ENCODE peak calls at places on chromosomes 11 and 22, in six cellular contexts. One of them, this sample, is unnamed.

GRCh38 chr22:38872831-38873248 is 824 bp upstream of the CBX6 start:
- DNase-seq in neuronal stem cell: no peak
- DNase-seq in IMR-90: peak; percentile 32
- DNase-seq in mesenchymal stem cell: peak; percentile 61
- DNase-seq in H1: no peak
- DNase-seq in trophoblast cell: peak; percentile 17
- DNase-seq in this sample: peak; percentile 69

GRCh38 chr22:48864748-48865147 is 962.9 kb downstream of the BRD1 start:
- DNase-seq in neuronal stem cell: no peak
- DNase-seq in IMR-90: no peak
- DNase-seq in mesenchymal stem cell: no peak
- DNase-seq in H1: no peak
- DNase-seq in trophoblast cell: no peak
- DNase-seq in this sample: no peak

GRCh38 chr11:94507485-94507884 is 4.8 kb upstream of the C11orf97 start:
- DNase-seq in neuronal stem cell: no peak
- DNase-seq in IMR-90: no peak
- DNase-seq in mesenchymal stem cell: peak; percentile 22
- DNase-seq in H1: no peak
- DNase-seq in trophoblast cell: no peak
- DNase-seq in this sample: no peak

GRCh38 chr22:49312601-49313000 is 515.1 kb downstream of the BRD1 start:
- DNase-seq in neuronal stem cell: no peak
- DNase-seq in IMR-90: no peak
- DNase-seq in mesenchymal stem cell: no peak
- DNase-seq in H1: no peak
- DNase-seq in trophoblast cell: no peak
- DNase-seq in this sample: no peak

GRCh38 chr11:120195601-120196289 is 15.1 kb upstream of the OAF start:
- DNase-seq in neuronal stem cell: no peak
- DNase-seq in IMR-90: no peak
- DNase-seq in mesenchymal stem cell: peak; percentile 46
- DNase-seq in H1: no peak
- DNase-seq in trophoblast cell: no peak
- DNase-seq in this sample: no peak

GRCh38 chr11:68096962-68097361 is 24.2 kb downstream of the CHKA start:
- DNase-seq in neuronal stem cell: no peak
- DNase-seq in IMR-90: no peak
- DNase-seq in mesenchymal stem cell: no peak
- DNase-seq in H1: no peak
- DNase-seq in trophoblast cell: no peak
- DNase-seq in this sample: no peak

GRCh38 chr22:16819249-16819648 is 6.0 kb downstream of the XKR3 start:
- DNase-seq in neuronal stem cell: no peak
- DNase-seq in IMR-90: no peak
- DNase-seq in mesenchymal stem cell: no peak
- DNase-seq in H1: no peak
- DNase-seq in trophoblast cell: no peak
- DNase-seq in this sample: no peak

GRCh38 chr11:131897247-131897646 is 526.8 kb downstream of the NTM start:
- DNase-seq in neuronal stem cell: no peak
- DNase-seq in IMR-90: no peak
- DNase-seq in mesenchymal stem cell: no peak
- DNase-seq in H1: no peak
- DNase-seq in trophoblast cell: no peak
- DNase-seq in this sample: no peak

GRCh38 chr11:134558258-134558835 is 146.3 kb upstream of the B3GAT1 start:
- DNase-seq in neuronal stem cell: no peak
- DNase-seq in IMR-90: no peak
- DNase-seq in mesenchymal stem cell: no peak
- DNase-seq in H1: no peak
- DNase-seq in trophoblast cell: no peak
- DNase-seq in this sample: no peak

GRCh38 chr22:30236875-30237274 is 9.7 kb downstream of the LIF start:
- DNase-seq in neuronal stem cell: no peak
- DNase-seq in IMR-90: no peak
- DNase-seq in mesenchymal stem cell: no peak
- DNase-seq in H1: no peak
- DNase-seq in trophoblast cell: no peak
- DNase-seq in this sample: no peak

GRCh38 chr22:30238136-30238535 is 8.4 kb downstream of the LIF start:
- DNase-seq in neuronal stem cell: no peak
- DNase-seq in IMR-90: no peak
- DNase-seq in mesenchymal stem cell: no peak
- DNase-seq in H1: no peak
- DNase-seq in trophoblast cell: no peak
- DNase-seq in this sample: no peak

GRCh38 chr22:30234786-30235470 is 11.6 kb downstream of the LIF start:
- DNase-seq in neuronal stem cell: no peak
- DNase-seq in IMR-90: peak; percentile 82
- DNase-seq in mesenchymal stem cell: peak; percentile 83
- DNase-seq in H1: no peak
- DNase-seq in trophoblast cell: no peak
- DNase-seq in this sample: no peak

GRCh38 chr22:30233582-30233981 is 13.0 kb downstream of the LIF start:
- DNase-seq in neuronal stem cell: no peak
- DNase-seq in IMR-90: no peak
- DNase-seq in mesenchymal stem cell: no peak
- DNase-seq in H1: no peak
- DNase-seq in trophoblast cell: no peak
- DNase-seq in this sample: no peak

GRCh38 chr22:30235687-30236170 is 10.8 kb downstream of the LIF start:
- DNase-seq in neuronal stem cell: no peak
- DNase-seq in IMR-90: peak; percentile 88
- DNase-seq in mesenchymal stem cell: peak; percentile 56
- DNase-seq in H1: no peak
- DNase-seq in trophoblast cell: no peak
- DNase-seq in this sample: no peak
- H2AFZ ChIP-seq in neuronal stem cell: peak overlapping the region; percentile 72
- H2AFZ ChIP-seq in IMR-90: peak overlapping the region; percentile 25
- H2AFZ ChIP-seq in mesenchymal stem cell: no peak overlapping the region
- H2AFZ ChIP-seq in H1: no peak overlapping the region
- H2AFZ ChIP-seq in trophoblast cell: peak overlapping the region; percentile 10
- H2AFZ ChIP-seq in this sample: no peak overlapping the region

GRCh38 chr11:103964390-103964789 is 72.0 kb upstream of the DDI1 start:
- DNase-seq in neuronal stem cell: no peak
- DNase-seq in IMR-90: no peak
- DNase-seq in mesenchymal stem cell: no peak
- DNase-seq in H1: no peak
- DNase-seq in trophoblast cell: no peak
- DNase-seq in this sample: no peak

GRCh38 chr11:103958475-103959215 is 77.8 kb upstream of the DDI1 start:
- DNase-seq in neuronal stem cell: no peak
- DNase-seq in IMR-90: peak; percentile 48
- DNase-seq in mesenchymal stem cell: no peak
- DNase-seq in H1: no peak
- DNase-seq in trophoblast cell: no peak
- DNase-seq in this sample: no peak

GRCh38 chr11:103953797-103954495 is 82.5 kb upstream of the DDI1 start:
- DNase-seq in neuronal stem cell: no peak
- DNase-seq in IMR-90: no peak
- DNase-seq in mesenchymal stem cell: no peak
- DNase-seq in H1: no peak
- DNase-seq in trophoblast cell: no peak
- DNase-seq in this sample: no peak

GRCh38 chr11:103961010-103961409 is 75.4 kb upstream of the DDI1 start:
- DNase-seq in neuronal stem cell: no peak
- DNase-seq in IMR-90: peak; percentile 88
- DNase-seq in mesenchymal stem cell: peak; percentile 24
- DNase-seq in H1: no peak
- DNase-seq in trophoblast cell: no peak
- DNase-seq in this sample: no peak

GRCh38 chr11:103959279-103959930 is 77.0 kb upstream of the DDI1 start:
- DNase-seq in neuronal stem cell: no peak
- DNase-seq in IMR-90: peak; percentile 79
- DNase-seq in mesenchymal stem cell: peak; percentile 42
- DNase-seq in H1: no peak
- DNase-seq in trophoblast cell: no peak
- DNase-seq in this sample: no peak
- H3K4ac ChIP-seq in neuronal stem cell: no peak overlapping the region
- H3K4ac ChIP-seq in IMR-90: peak overlapping the region; percentile 61
- H3K4ac ChIP-seq in mesenchymal stem cell: no peak overlapping the region
- H3K4ac ChIP-seq in H1: no peak overlapping the region
- H3K4ac ChIP-seq in trophoblast cell: no peak overlapping the region
- H3K4ac ChIP-seq in this sample: no peak overlapping the region

GRCh38 chr11:65100674-65101350 is 4.8 kb downstream of the VPS51 start:
- DNase-seq in neuronal stem cell: no peak
- DNase-seq in IMR-90: no peak
- DNase-seq in mesenchymal stem cell: no peak
- DNase-seq in H1: no peak
- DNase-seq in trophoblast cell: no peak
- DNase-seq in this sample: no peak
- H2AFZ ChIP-seq in neuronal stem cell: no peak overlapping the region
- H2AFZ ChIP-seq in IMR-90: no peak overlapping the region
- H2AFZ ChIP-seq in mesenchymal stem cell: no peak overlapping the region
- H2AFZ ChIP-seq in H1: no peak overlapping the region
- H2AFZ ChIP-seq in trophoblast cell: no peak overlapping the region
- H2AFZ ChIP-seq in this sample: no peak overlapping the region

DNA sequence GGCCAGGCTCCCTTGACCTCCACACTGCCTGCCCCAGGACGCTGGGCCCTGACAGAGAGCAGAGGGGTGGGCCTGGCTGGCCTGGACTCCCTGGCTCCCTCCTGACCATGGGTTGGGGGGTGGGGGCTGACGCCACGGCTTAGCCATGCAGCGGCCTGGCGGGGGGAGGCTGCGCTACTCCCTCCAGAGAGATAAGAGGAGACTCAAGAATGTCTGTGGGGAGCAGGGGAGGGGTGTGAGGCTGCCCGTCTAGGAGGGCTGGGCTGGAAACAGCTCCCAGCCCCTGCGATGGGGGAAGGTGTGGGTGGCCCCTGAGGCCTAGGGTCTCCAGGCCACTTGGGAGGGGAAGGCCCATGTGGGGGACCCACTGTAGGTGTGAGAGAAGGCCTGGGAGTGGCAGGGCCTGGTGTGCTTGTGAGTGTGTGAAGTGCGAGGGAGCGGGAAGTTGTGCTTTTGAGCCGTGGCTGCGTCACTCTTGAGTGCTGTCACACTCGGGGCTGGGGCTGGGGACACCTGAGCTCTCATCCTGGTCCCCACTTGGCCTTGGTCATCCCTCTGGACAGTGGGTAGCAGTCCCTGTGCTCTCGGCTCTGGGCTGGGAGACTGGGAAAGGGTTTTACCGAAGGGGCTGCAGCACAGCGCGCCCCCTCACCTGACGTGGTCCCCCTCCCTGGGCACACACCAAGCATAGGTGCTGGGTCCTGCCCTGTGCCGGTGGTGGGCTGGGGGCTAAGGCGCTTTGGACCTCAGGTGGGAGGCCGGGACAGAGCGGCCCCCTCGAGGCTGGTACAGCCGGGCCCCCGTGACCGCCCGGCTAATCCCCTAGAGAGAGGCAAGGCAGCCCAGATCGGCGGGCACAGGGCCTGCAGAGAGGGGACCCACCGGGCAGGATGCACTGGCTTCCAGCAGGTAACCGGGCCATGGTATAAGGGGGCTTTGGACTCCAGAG is 2.4 kb downstream of the MYRF start:
- DNase-seq in neuronal stem cell: no peak
- DNase-seq in IMR-90: peak; percentile 54
- DNase-seq in mesenchymal stem cell: peak; percentile 82
- DNase-seq in H1: no peak
- DNase-seq in trophoblast cell: no peak
- DNase-seq in this sample: no peak
- H3K4ac ChIP-seq in neuronal stem cell: no peak overlapping the region
- H3K4ac ChIP-seq in IMR-90: no peak overlapping the region
- H3K4ac ChIP-seq in mesenchymal stem cell: peak overlapping the region; percentile 29
- H3K4ac ChIP-seq in H1: no peak overlapping the region
- H3K4ac ChIP-seq in trophoblast cell: no peak overlapping the region
- H3K4ac ChIP-seq in this sample: no peak overlapping the region

GRCh38 chr11:75140269-75141138 is 10.4 kb upstream of the SLCO2B1 start:
- DNase-seq in neuronal stem cell: peak; percentile 53
- DNase-seq in IMR-90: peak; percentile 11
- DNase-seq in mesenchymal stem cell: peak; percentile 15
- DNase-seq in H1: peak; percentile 33
- DNase-seq in trophoblast cell: peak; percentile 83
- DNase-seq in this sample: peak; percentile 85

GRCh38 chr11:75143420-75143731 is 7.5 kb upstream of the SLCO2B1 start:
- DNase-seq in neuronal stem cell: no peak
- DNase-seq in IMR-90: no peak
- DNase-seq in mesenchymal stem cell: no peak
- DNase-seq in H1: no peak
- DNase-seq in trophoblast cell: no peak
- DNase-seq in this sample: no peak

GRCh38 chr11:75144716-75145014 is 6.2 kb upstream of the SLCO2B1 start:
- DNase-seq in neuronal stem cell: no peak
- DNase-seq in IMR-90: no peak
- DNase-seq in mesenchymal stem cell: no peak
- DNase-seq in H1: no peak
- DNase-seq in trophoblast cell: no peak
- DNase-seq in this sample: no peak

GRCh38 chr11:75141166-75141565 is 9.7 kb upstream of the SLCO2B1 start:
- DNase-seq in neuronal stem cell: no peak
- DNase-seq in IMR-90: no peak
- DNase-seq in mesenchymal stem cell: no peak
- DNase-seq in H1: no peak
- DNase-seq in trophoblast cell: no peak
- DNase-seq in this sample: no peak

GRCh38 chr11:75142714-75143419 is 8.0 kb upstream of the SLCO2B1 start:
- DNase-seq in neuronal stem cell: no peak
- DNase-seq in IMR-90: peak; percentile 95
- DNase-seq in mesenchymal stem cell: peak; percentile 94
- DNase-seq in H1: peak; percentile 27
- DNase-seq in trophoblast cell: peak; percentile 83
- DNase-seq in this sample: peak; percentile 83
- H2AFZ ChIP-seq in neuronal stem cell: peak overlapping the region; percentile 78
- H2AFZ ChIP-seq in IMR-90: peak overlapping the region; percentile 91
- H2AFZ ChIP-seq in mesenchymal stem cell: peak overlapping the region; percentile 79
- H2AFZ ChIP-seq in H1: peak overlapping the region; percentile 35
- H2AFZ ChIP-seq in trophoblast cell: no peak overlapping the region
- H2AFZ ChIP-seq in this sample: no peak overlapping the region

DNA sequence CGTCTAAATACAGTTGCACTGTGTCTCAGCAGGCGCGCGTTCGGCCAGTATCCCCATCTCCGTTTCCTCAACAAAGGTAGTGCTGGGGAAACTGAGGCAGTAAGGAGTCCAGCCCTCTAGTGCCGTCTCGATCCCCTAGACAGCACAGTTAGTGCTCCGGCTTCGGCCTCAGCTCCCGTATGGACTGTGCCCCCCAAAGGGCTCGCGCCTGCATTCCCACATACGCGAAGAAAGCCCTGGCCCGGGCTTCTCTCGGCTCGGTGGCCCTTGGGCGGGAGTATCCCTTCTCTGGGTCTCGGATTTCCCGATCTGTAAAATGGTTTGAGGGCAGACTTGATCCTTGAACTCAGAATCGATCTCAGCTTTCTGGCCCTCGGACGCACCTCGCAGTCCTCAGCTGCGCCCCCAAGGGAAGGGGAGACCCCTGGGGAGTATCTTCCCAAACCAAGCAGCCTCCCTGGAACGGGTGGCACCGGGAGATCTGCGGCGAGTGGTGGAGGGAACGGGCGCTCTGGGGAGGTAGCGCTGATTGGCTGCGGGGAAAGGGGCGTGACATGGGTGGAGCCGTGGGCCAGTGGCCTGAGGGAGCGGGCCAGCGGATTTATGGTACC is 759 bp upstream of the PEX16 start:
- DNase-seq in neuronal stem cell: peak; percentile 56
- DNase-seq in IMR-90: peak; percentile 64
- DNase-seq in mesenchymal stem cell: peak; percentile 84
- DNase-seq in H1: no peak
- DNase-seq in trophoblast cell: peak; percentile 78
- DNase-seq in this sample: peak; percentile 85
- H3K4ac ChIP-seq in neuronal stem cell: peak overlapping the region; percentile 24
- H3K4ac ChIP-seq in IMR-90: peak overlapping the region; percentile 72
- H3K4ac ChIP-seq in mesenchymal stem cell: peak overlapping the region; percentile 35
- H3K4ac ChIP-seq in H1: peak overlapping the region; percentile 97
- H3K4ac ChIP-seq in trophoblast cell: no peak overlapping the region
- H3K4ac ChIP-seq in this sample: no peak overlapping the region

This sample was measured in H9.